ENCODE peak calls at places on chromosomes 11 and 22, in eight cellular contexts. F is coronary artery; P is progenitor cell of endocrine pancreas; D is cardiac fibroblast; A is Caco-2; L is foreskin fibroblast; Z is effector CD4-positive, alpha-beta T cell; B is T follicular helper cell. G is an unnamed sample.

GRCh38 chr22:49896201-49896600 is 22.0 kb downstream of the ALG12 start:
- DNase-seq in F (no peak), P (no peak), D (no peak), A (no peak), L (no peak), Z (no peak), B (no peak), G (no peak)

GRCh38 chr22:38465673-38466490 is 2.0 kb upstream of the KDELR3 start:
- DNase-seq in F (no peak), P (no peak), D (no peak), A (no peak), L (no peak), Z (no peak), B (no peak), G (no peak)

GRCh38 chr22:49208768-49209252 is 618.9 kb downstream of the BRD1 start:
- DNase-seq in F (peak; percentile 52), P (peak; percentile 56), D (no peak), A (no peak), L (no peak), Z (no peak), B (no peak), G (no peak)

GRCh38 chr11:57434640-57435546 is 8.0 kb upstream of the SLC43A3 start:
- DNase-seq in F (no peak), P (no peak), D (peak; percentile 95), A (no peak), L (peak; percentile 89), Z (no peak), B (no peak), G (no peak)

GRCh38 chr11:130592056-130592455 is 143.6 kb downstream of the ADAMTS15 start:
- DNase-seq in F (no peak), P (no peak), D (peak; percentile 54), A (no peak), L (no peak), Z (no peak), B (no peak), G (no peak)

GRCh38 chr11:125923012-125923579 is 18.8 kb downstream of the DDX25 start:
- DNase-seq in F (no peak), P (peak; percentile 35), D (peak; percentile 81), A (peak; percentile 79), L (peak; percentile 48), Z (peak; percentile 35), B (peak; percentile 38), G (peak; percentile 47)

GRCh38 chr22:49570032-49570848 is 257.4 kb downstream of the BRD1 start:
- DNase-seq in F (peak; percentile 65), P (no peak), D (no peak), A (peak; percentile 24), L (no peak), Z (no peak), B (no peak), G (no peak)

GRCh38 chr22:25193548-25193947 is 6.1 kb upstream of the CRYBB3 start:
- DNase-seq in F (no peak), P (no peak), D (no peak), A (no peak), L (no peak), Z (no peak), B (no peak), G (no peak)

GRCh38 chr11:86805873-86806310 is 5.5 kb downstream of the PRSS23 start:
- DNase-seq in F (no peak), P (no peak), D (no peak), A (no peak), L (no peak), Z (no peak), B (no peak), G (no peak)

GRCh38 chr22:48492371-48493320 is 1335.0 kb downstream of the BRD1 start:
- DNase-seq in F (no peak), P (peak; percentile 37), D (peak; percentile 77), A (peak; percentile 62), L (peak; percentile 54), Z (no peak), B (no peak), G (peak; percentile 43)

GRCh38 chr11:2796091-2796490 is 89.5 kb downstream of the CDKN1C start:
- DNase-seq in F (no peak), P (peak; percentile 5), D (no peak), A (no peak), L (no peak), Z (peak; percentile 0), B (no peak), G (no peak)

GRCh38 chr22:30047364-30047738 is 32.9 kb upstream of the HORMAD2 start:
- DNase-seq in F (no peak), P (no peak), D (peak; percentile 20), A (no peak), L (no peak), Z (no peak), B (peak; percentile 4), G (no peak)

GRCh38 chr11:2268911-2269600 is 1.3 kb downstream of the ASCL2 start:
- DNase-seq in F (peak; percentile 73), P (no peak), D (peak; percentile 30), A (peak; percentile 84), L (peak; percentile 23), Z (no peak), B (no peak), G (peak; percentile 13)

GRCh38 chr22:47329727-47330653 is 567.5 kb downstream of the TBC1D22A start:
- DNase-seq in F (no peak), P (no peak), D (no peak), A (no peak), L (no peak), Z (no peak), B (no peak), G (no peak)

GRCh38 chr11:131973017-131973416 is 602.6 kb downstream of the NTM start:
- DNase-seq in F (no peak), P (no peak), D (no peak), A (no peak), L (no peak), Z (no peak), B (no peak), G (no peak)

GRCh38 chr11:85182437-85183109 is 444.6 kb downstream of the DLG2 start:
- DNase-seq in F (no peak), P (no peak), D (peak; percentile 8), A (peak; percentile 61), L (no peak), Z (no peak), B (no peak), G (no peak)

GRCh38 chr11:47083913-47084312 is 92.8 kb downstream of the ARFGAP2 start:
- DNase-seq in F (no peak), P (no peak), D (peak; percentile 57), A (no peak), L (peak; percentile 49), Z (no peak), B (no peak), G (no peak)

GRCh38 chr22:47021371-47022074 is 259.1 kb downstream of the TBC1D22A start:
- DNase-seq in F (no peak), P (no peak), D (no peak), A (peak; percentile 18), L (no peak), Z (no peak), B (no peak), G (peak; percentile 28)

GRCh38 chr11:6735306-6735705 is 36.5 kb downstream of the OR2AG2 start:
- DNase-seq in F (no peak), P (no peak), D (no peak), A (no peak), L (peak; percentile 17), Z (no peak), B (no peak), G (no peak)

GRCh38 chr11:81224396-81224795 is 1509.3 kb downstream of the FAM181B start:
- DNase-seq in F (no peak), P (no peak), D (no peak), A (no peak), L (no peak), Z (no peak), B (no peak), G (no peak)

GRCh38 chr11:8698917-8699441 is 16.4 kb downstream of the RPL27A start:
- DNase-seq in F (no peak), P (no peak), D (no peak), A (peak; percentile 27), L (no peak), Z (no peak), B (no peak), G (no peak)

GRCh38 chr11:119029340-119030028 is 1.2 kb downstream of the SLC37A4 start:
- DNase-seq in F (no peak), P (no peak), D (no peak), A (peak; percentile 95), L (no peak), Z (no peak), B (no peak), G (no peak)

GRCh38 chr11:58621586-58622262 is 741 bp upstream of the CNTF start:
- DNase-seq in F (no peak), P (no peak), D (no peak), A (no peak), L (no peak), Z (no peak), B (no peak), G (no peak)

G was measured in CD8-positive, alpha-beta memory T cell.